ENCODE peak calls at places on chromosomes 1 and 21, in ten cellular contexts. L is pancreas; F is activated naive CD4-positive, alpha-beta T cell treated with Interleukin-2 at 50 U/mL for 16 hours; Q is RPMI7951; Z is AG08396; M is activated gamma-delta T cell treated with anti-CD3 and anti-CD28 coated beads, Interleukin-2, amount 50 U/mL, for 16 hours; N is left ventricle myocardium superior; I is Right ventricle myocardium inferior; K is stimulated activated CD8-positive, alpha-beta memory T cell treated with anti-CD3 and anti-CD28 coated beads, Interleukin-7, amount 100 ng/mL, for 1 hour; H is NCI-H146. J is an unnamed sample.

GRCh38 chr1:202561726-202562442 is 148.4 kb downstream of the SYT2 start:
- DNase-seq in L (no peak), F (no peak), Q (no peak), Z (no peak), M (no peak), N (no peak), I (no peak), K (no peak), H (no peak), J (no peak)

GRCh38 chr21:45033791-45034555 is 40.4 kb upstream of the ADARB1 start:
- DNase-seq in L (no peak), F (no peak), Q (no peak), Z (peak), M (no peak), N (no peak), I (no peak), K (no peak), H (no peak), J (no peak)

GRCh38 chr1:3380465-3380864 is 74.0 kb upstream of the ARHGEF16 start:
- DNase-seq in L (no peak), F (no peak), Q (no peak), Z (no peak), M (no peak), N (no peak), I (peak), K (no peak), H (no peak), J (no peak)

GRCh38 chr1:246308533-246309075 is 198.5 kb downstream of the SMYD3 start:
- DNase-seq in L (no peak), F (no peak), Q (no peak), Z (no peak), M (no peak), N (no peak), I (no peak), K (no peak), H (no peak), J (no peak)

GRCh38 chr21:46021978-46022544 is 40.5 kb downstream of the COL6A1 start:
- DNase-seq in L (no peak), F (no peak), Q (no peak), Z (peak), M (no peak), N (peak), I (peak), K (no peak), H (no peak), J (peak)

GRCh38 chr1:204706838-204707509 is 21.4 kb upstream of the LRRN2 start:
- DNase-seq in L (no peak), F (no peak), Q (no peak), Z (no peak), M (no peak), N (no peak), I (no peak), K (no peak), H (peak), J (peak)

GRCh38 chr1:61052393-61053280 is 29.7 kb upstream of the NFIA start:
- DNase-seq in L (no peak), F (no peak), Q (no peak), Z (no peak), M (no peak), N (no peak), I (no peak), K (no peak), H (no peak), J (no peak)

GRCh38 chr1:184935919-184936798 is 38.1 kb downstream of the NIBAN1 start:
- DNase-seq in L (no peak), F (no peak), Q (no peak), Z (no peak), M (no peak), N (peak), I (no peak), K (no peak), H (no peak), J (no peak)

GRCh38 chr1:234962340-234962989 is 166.2 kb downstream of the TOMM20 start:
- DNase-seq in L (no peak), F (no peak), Q (peak), Z (peak), M (no peak), N (no peak), I (no peak), K (no peak), H (no peak), J (peak)

GRCh38 chr1:31701137-31701736 is 2.6 kb downstream of the COL16A1 start:
- DNase-seq in L (peak), F (peak), Q (peak), Z (peak), M (no peak), N (peak), I (peak), K (no peak), H (peak), J (peak)

GRCh38 chr1:86913399-86913895 is 479 bp downstream of the SELENOF start:
- DNase-seq in L (no peak), F (peak), Q (peak), Z (peak), M (peak), N (no peak), I (no peak), K (no peak), H (peak), J (peak)

GRCh38 chr1:114339379-114339778 is 171.6 kb downstream of the TRIM33 start:
- DNase-seq in L (no peak), F (no peak), Q (no peak), Z (no peak), M (no peak), N (no peak), I (no peak), K (no peak), H (no peak), J (no peak)

GRCh38 chr1:174974711-174975111 is 25.0 kb upstream of the CACYBP start:
- DNase-seq in L (no peak), F (no peak), Q (no peak), Z (no peak), M (no peak), N (peak), I (peak), K (no peak), H (no peak), J (no peak)

GRCh38 chr21:19218163-19218562 is 814.6 kb upstream of the TMPRSS15 start:
- DNase-seq in L (no peak), F (no peak), Q (no peak), Z (no peak), M (no peak), N (no peak), I (no peak), K (no peak), H (no peak), J (no peak)

GRCh38 chr1:26274801-26275425 is 5.0 kb upstream of the SH3BGRL3 start:
- DNase-seq in L (no peak), F (no peak), Q (peak), Z (no peak), M (no peak), N (no peak), I (no peak), K (no peak), H (no peak), J (no peak)

GRCh38 chr1:61131716-61132115 is 49.4 kb downstream of the NFIA start:
- DNase-seq in L (no peak), F (no peak), Q (no peak), Z (no peak), M (no peak), N (no peak), I (no peak), K (no peak), H (no peak), J (no peak)

GRCh38 chr1:201493757-201494617 is 12.9 kb downstream of the CSRP1 start:
- DNase-seq in L (no peak), F (no peak), Q (no peak), Z (no peak), M (no peak), N (peak), I (no peak), K (no peak), H (no peak), J (no peak)

GRCh38 chr21:31347435-31348032 is 3.5 kb upstream of the TIAM1 start:
- DNase-seq in L (no peak), F (no peak), Q (peak), Z (peak), M (no peak), N (no peak), I (no peak), K (no peak), H (peak), J (peak)

GRCh38 chr1:84859866-84860265 is 33.1 kb downstream of the LPAR3 start:
- DNase-seq in L (no peak), F (no peak), Q (peak), Z (no peak), M (no peak), N (no peak), I (no peak), K (no peak), H (no peak), J (no peak)

J was measured in DMS53.